ENCODE peak calls at places on chromosomes 12 and 14, in six cellular contexts. One of them, this sample, is unnamed.

GRCh38 chr14:53841109-53842099 is 115.2 kb downstream of the BMP4 start:
- DNase-seq in choroid plexus epithelial cell: no peak
- DNase-seq in spleen: no peak
- DNase-seq in islet precursor cell: no peak
- DNase-seq in GM04504: no peak
- DNase-seq in fibroblast of pulmonary artery: no peak
- DNase-seq in this sample: no peak

GRCh38 chr14:68247867-68248266 is 428.3 kb downstream of the RAD51B start:
- DNase-seq in GM04504: no peak
- DNase-seq in fibroblast of pulmonary artery: peak; percentile 71
- DNase-seq in choroid plexus epithelial cell: peak; percentile 78
- DNase-seq in islet precursor cell: no peak
- DNase-seq in spleen: no peak
- DNase-seq in this sample: no peak

GRCh38 chr12:19945559-19946485 is 422.5 kb upstream of the PDE3A start:
- DNase-seq in spleen: no peak
- DNase-seq in fibroblast of pulmonary artery: peak; percentile 74
- DNase-seq in islet precursor cell: no peak
- DNase-seq in GM04504: peak; percentile 45
- DNase-seq in choroid plexus epithelial cell: peak; percentile 63
- DNase-seq in this sample: no peak

GRCh38 chr14:74065746-74066575 is 18.3 kb downstream of the ALDH6A1 start:
- DNase-seq in fibroblast of pulmonary artery: peak; percentile 51
- DNase-seq in spleen: no peak
- DNase-seq in islet precursor cell: no peak
- DNase-seq in choroid plexus epithelial cell: peak; percentile 62
- DNase-seq in GM04504: no peak
- DNase-seq in this sample: no peak

GRCh38 chr12:111757361-111758119 is 9.2 kb upstream of the ALDH2 start:
- DNase-seq in fibroblast of pulmonary artery: peak; percentile 62
- DNase-seq in islet precursor cell: peak; percentile 84
- DNase-seq in choroid plexus epithelial cell: peak; percentile 86
- DNase-seq in GM04504: no peak
- DNase-seq in spleen: no peak
- DNase-seq in this sample: no peak

GRCh38 chr14:32077081-32078029 is at the start of gene ARHGAP5:
- DNase-seq in islet precursor cell: peak; percentile 74
- DNase-seq in spleen: peak; percentile 94
- DNase-seq in choroid plexus epithelial cell: peak; percentile 47
- DNase-seq in fibroblast of pulmonary artery: peak; percentile 40
- DNase-seq in GM04504: peak; percentile 9
- DNase-seq in this sample: no peak

GRCh38 chr14:39374846-39375245 is 57.4 kb downstream of the FBXO33 start:
- DNase-seq in fibroblast of pulmonary artery: peak; percentile 62
- DNase-seq in islet precursor cell: no peak
- DNase-seq in spleen: no peak
- DNase-seq in choroid plexus epithelial cell: peak; percentile 22
- DNase-seq in GM04504: peak; percentile 57
- DNase-seq in this sample: peak; percentile 21

GRCh38 chr12:52052471-52053186 is 1.4 kb downstream of the NR4A1 start:
- DNase-seq in choroid plexus epithelial cell: no peak
- DNase-seq in fibroblast of pulmonary artery: peak; percentile 65
- DNase-seq in GM04504: no peak
- DNase-seq in islet precursor cell: no peak
- DNase-seq in spleen: no peak
- DNase-seq in this sample: no peak

GRCh38 chr14:55373784-55374725 is 37.6 kb downstream of the ATG14 start:
- DNase-seq in choroid plexus epithelial cell: peak; percentile 68
- DNase-seq in fibroblast of pulmonary artery: peak; percentile 45
- DNase-seq in islet precursor cell: no peak
- DNase-seq in spleen: no peak
- DNase-seq in GM04504: no peak
- DNase-seq in this sample: no peak

GRCh38 chr12:2555487-2556082 is 239.2 kb upstream of the FKBP4 start:
- DNase-seq in choroid plexus epithelial cell: no peak
- DNase-seq in GM04504: no peak
- DNase-seq in fibroblast of pulmonary artery: no peak
- DNase-seq in spleen: no peak
- DNase-seq in islet precursor cell: no peak
- DNase-seq in this sample: no peak

GRCh38 chr12:71755146-71755892 is 656 bp downstream of the RAB21 start:
- DNase-seq in spleen: no peak
- DNase-seq in islet precursor cell: peak; percentile 77
- DNase-seq in GM04504: peak; percentile 24
- DNase-seq in fibroblast of pulmonary artery: peak; percentile 64
- DNase-seq in choroid plexus epithelial cell: peak; percentile 62
- DNase-seq in this sample: no peak

GRCh38 chr14:33765251-33765650 is 185.6 kb downstream of the EGLN3 start:
- DNase-seq in fibroblast of pulmonary artery: peak; percentile 83
- DNase-seq in spleen: no peak
- DNase-seq in choroid plexus epithelial cell: peak; percentile 66
- DNase-seq in islet precursor cell: peak; percentile 92
- DNase-seq in GM04504: no peak
- DNase-seq in this sample: no peak

GRCh38 chr12:2113080-2113479 is 60.3 kb downstream of the CACNA1C start:
- DNase-seq in spleen: no peak
- DNase-seq in choroid plexus epithelial cell: no peak
- DNase-seq in fibroblast of pulmonary artery: no peak
- DNase-seq in islet precursor cell: no peak
- DNase-seq in GM04504: no peak
- DNase-seq in this sample: no peak

GRCh38 chr14:55589171-55589570 is 9.2 kb downstream of the KTN1 start:
- DNase-seq in choroid plexus epithelial cell: no peak
- DNase-seq in spleen: no peak
- DNase-seq in islet precursor cell: no peak
- DNase-seq in fibroblast of pulmonary artery: no peak
- DNase-seq in GM04504: no peak
- DNase-seq in this sample: no peak

GRCh38 chr14:24312736-24313507 is 1.6 kb downstream of the LTB4R start:
- DNase-seq in spleen: peak; percentile 86
- DNase-seq in islet precursor cell: no peak
- DNase-seq in choroid plexus epithelial cell: peak; percentile 53
- DNase-seq in fibroblast of pulmonary artery: peak; percentile 51
- DNase-seq in GM04504: no peak
- DNase-seq in this sample: no peak

GRCh38 chr12:78269620-78270019 is 438.9 kb downstream of the NAV3 start:
- DNase-seq in GM04504: no peak
- DNase-seq in spleen: no peak
- DNase-seq in fibroblast of pulmonary artery: no peak
- DNase-seq in choroid plexus epithelial cell: no peak
- DNase-seq in islet precursor cell: no peak
- DNase-seq in this sample: no peak

GRCh38 chr12:14643247-14643646 is 53.2 kb downstream of the GUCY2C start:
- DNase-seq in choroid plexus epithelial cell: peak; percentile 1
- DNase-seq in GM04504: no peak
- DNase-seq in islet precursor cell: no peak
- DNase-seq in spleen: no peak
- DNase-seq in fibroblast of pulmonary artery: peak; percentile 16
- DNase-seq in this sample: no peak

GRCh38 chr12:121299662-121300061 is 3.2 kb upstream of the CAMKK2 start:
- DNase-seq in islet precursor cell: no peak
- DNase-seq in fibroblast of pulmonary artery: no peak
- DNase-seq in choroid plexus epithelial cell: no peak
- DNase-seq in spleen: no peak
- DNase-seq in GM04504: no peak
- DNase-seq in this sample: no peak

GRCh38 chr12:120775862-120776552 is 50.4 kb downstream of the ACADS start:
- DNase-seq in islet precursor cell: no peak
- DNase-seq in choroid plexus epithelial cell: peak; percentile 35
- DNase-seq in GM04504: no peak
- DNase-seq in fibroblast of pulmonary artery: peak; percentile 50
- DNase-seq in spleen: no peak
- DNase-seq in this sample: no peak

GRCh38 chr12:1173806-1174617 is 183.0 kb downstream of the ERC1 start:
- DNase-seq in spleen: no peak
- DNase-seq in choroid plexus epithelial cell: no peak
- DNase-seq in GM04504: peak; percentile 15
- DNase-seq in fibroblast of pulmonary artery: no peak
- DNase-seq in islet precursor cell: no peak
- DNase-seq in this sample: no peak

GRCh38 chr12:76449572-76449971 is 101.4 kb upstream of the BBS10 start:
- DNase-seq in fibroblast of pulmonary artery: peak; percentile 71
- DNase-seq in choroid plexus epithelial cell: peak; percentile 75
- DNase-seq in spleen: no peak
- DNase-seq in GM04504: no peak
- DNase-seq in islet precursor cell: no peak
- DNase-seq in this sample: no peak

GRCh38 chr14:31968107-31968810 is 108.8 kb upstream of the ARHGAP5 start:
- DNase-seq in spleen: no peak
- DNase-seq in choroid plexus epithelial cell: no peak
- DNase-seq in GM04504: peak; percentile 34
- DNase-seq in fibroblast of pulmonary artery: no peak
- DNase-seq in islet precursor cell: peak; percentile 81
- DNase-seq in this sample: no peak

GRCh38 chr12:113232787-113233585 is 11.7 kb downstream of the TPCN1 start:
- DNase-seq in GM04504: no peak
- DNase-seq in choroid plexus epithelial cell: peak; percentile 73
- DNase-seq in islet precursor cell: peak; percentile 84
- DNase-seq in spleen: peak; percentile 93
- DNase-seq in fibroblast of pulmonary artery: no peak
- DNase-seq in this sample: no peak

GRCh38 chr12:115683240-115683765 is 594.2 kb downstream of the MED13L start:
- DNase-seq in fibroblast of pulmonary artery: no peak
- DNase-seq in spleen: no peak
- DNase-seq in GM04504: no peak
- DNase-seq in islet precursor cell: no peak
- DNase-seq in choroid plexus epithelial cell: no peak
- DNase-seq in this sample: no peak

GRCh38 chr12:480831-481230 is 21.1 kb downstream of the B4GALNT3 start:
- DNase-seq in GM04504: no peak
- DNase-seq in spleen: no peak
- DNase-seq in fibroblast of pulmonary artery: peak; percentile 75
- DNase-seq in islet precursor cell: peak; percentile 89
- DNase-seq in choroid plexus epithelial cell: no peak
- DNase-seq in this sample: no peak

GRCh38 chr12:10113920-10114319 is 15.1 kb upstream of the CLEC1A start:
- DNase-seq in GM04504: no peak
- DNase-seq in spleen: no peak
- DNase-seq in fibroblast of pulmonary artery: no peak
- DNase-seq in choroid plexus epithelial cell: no peak
- DNase-seq in islet precursor cell: no peak
- DNase-seq in this sample: no peak

GRCh38 chr14:104094709-104095425 is 9.4 kb downstream of the ASPG start:
- DNase-seq in fibroblast of pulmonary artery: peak; percentile 46
- DNase-seq in GM04504: peak; percentile 0
- DNase-seq in choroid plexus epithelial cell: peak; percentile 62
- DNase-seq in spleen: peak; percentile 89
- DNase-seq in islet precursor cell: peak; percentile 89
- DNase-seq in this sample: no peak

GRCh38 chr12:93571854-93572711 is at the start of gene SOCS2:
- DNase-seq in choroid plexus epithelial cell: peak; percentile 22
- DNase-seq in fibroblast of pulmonary artery: peak; percentile 19
- DNase-seq in islet precursor cell: peak; percentile 71
- DNase-seq in spleen: peak; percentile 83
- DNase-seq in GM04504: no peak
- DNase-seq in this sample: no peak

This sample was measured in AG04449.